ENCODE peak calls at places on chromosomes 1 and 21, in eight cellular contexts. H is GM12865, L is cardiac fibroblast, Y is HFF-Myc, D is A549, M is NCI-H1105, I is right cardiac atrium, G is epithelial cell of esophagus. F is an unnamed sample.

GRCh38 chr1:205042911-205043806 is at the start of gene CNTN2:
- DNase-seq in I (no peak), D (no peak), M (peak), G (no peak), L (no peak), Y (no peak), H (no peak), F (no peak)

GRCh38 chr1:204947338-204947737 is 76.7 kb downstream of the NFASC start:
- DNase-seq in Y (no peak), L (no peak), D (no peak), M (no peak), I (no peak), H (no peak), G (no peak), F (no peak)

GRCh38 chr1:240149488-240150094 is 57.9 kb downstream of the FMN2 start:
- DNase-seq in G (peak), H (peak), Y (no peak), I (no peak), M (peak), D (peak), L (peak), F (peak)

GRCh38 chr1:99240621-99241020 is 23.7 kb upstream of the PLPPR4 start:
- DNase-seq in D (no peak), I (no peak), M (no peak), H (no peak), Y (no peak), L (no peak), G (no peak), F (no peak)

GRCh38 chr1:208808301-208808700 is 564.1 kb upstream of the PLXNA2 start:
- DNase-seq in G (peak), H (no peak), M (no peak), D (no peak), I (no peak), L (no peak), Y (no peak), F (no peak)

GRCh38 chr1:85570446-85571180 is 9.9 kb upstream of the CCN1 start:
- DNase-seq in I (no peak), H (no peak), G (no peak), L (no peak), Y (no peak), D (no peak), M (no peak), F (no peak)

GRCh38 chr1:41700581-41700980 is 216.1 kb upstream of the EDN2 start:
- DNase-seq in I (no peak), G (no peak), L (no peak), H (no peak), M (no peak), Y (no peak), D (no peak), F (no peak)

GRCh38 chr1:224116131-224116530 is 2.2 kb downstream of the FBXO28 start:
- DNase-seq in M (peak), Y (no peak), L (peak), H (peak), I (no peak), G (peak), D (peak), F (peak)

GRCh38 chr1:64469977-64470669 is at the start of gene CACHD1:
- DNase-seq in I (peak), H (peak), M (peak), L (peak), D (peak), G (peak), Y (peak), F (peak)

GRCh38 chr1:212689758-212690540 is 9.7 kb downstream of the BATF3 start:
- DNase-seq in H (no peak), G (no peak), L (no peak), D (no peak), Y (no peak), M (no peak), I (no peak), F (no peak)

GRCh38 chr1:12447301-12447700 is 170.7 kb downstream of the DHRS3 start:
- DNase-seq in I (no peak), M (no peak), Y (no peak), H (no peak), G (no peak), L (peak), D (no peak), F (peak)

GRCh38 chr21:45266518-45267389 is 20.9 kb downstream of the POFUT2 start:
- DNase-seq in M (no peak), Y (no peak), I (peak), G (no peak), H (no peak), D (no peak), L (no peak), F (peak)

GRCh38 chr1:163307479-163308171 is 14.1 kb upstream of the NUF2 start:
- DNase-seq in Y (no peak), D (no peak), I (no peak), M (no peak), L (peak), H (no peak), G (peak), F (peak)

GRCh38 chr21:45361033-45361997 is 43.6 kb upstream of the COL18A1 start:
- DNase-seq in D (no peak), M (no peak), G (no peak), L (no peak), H (no peak), Y (no peak), I (peak), F (no peak)

GRCh38 chr1:1598051-1598719 is 1.8 kb downstream of the FNDC10 start:
- DNase-seq in H (no peak), D (no peak), L (no peak), M (no peak), Y (no peak), I (no peak), G (no peak), F (no peak)

F was measured in astrocyte of the spinal cord.